ENCODE peak calls at places on chromosomes 1 and 21, in ten cellular contexts. U is CD8-positive, alpha-beta T cell; O is cardiac muscle cell; A is SK-N-MC; R is thyroid gland; B is right lobe of liver; K is mucosa of descending colon; M is WERI-Rb-1; G is heart left ventricle; J is upper lobe of left lung. F is an unnamed sample. For H3K36me3, the result is how much of the 10 kb centered on the place peaks cover.

GRCh38 chr1:79005945-79006344 is 585 bp downstream of the ADGRL4 start:
- DNase-seq in U (no peak), O (peak), M (no peak), G (no peak), B (no peak), J (no peak), A (no peak), K (no peak), R (no peak), F (no peak)

GRCh38 chr1:53328490-53329182 is 766 bp upstream of the LRP8 start:
- DNase-seq in A (no peak), B (no peak), U (no peak), K (no peak), M (no peak), G (no peak), R (no peak), O (no peak), J (peak), F (no peak)

GRCh38 chr1:178628637-178629548 is 96.2 kb upstream of the RALGPS2 start:
- DNase-seq in K (no peak), G (no peak), B (no peak), U (no peak), R (no peak), J (no peak), A (no peak), M (peak), O (peak), F (no peak)

GRCh38 chr1:99652881-99653281 is 7.0 kb downstream of the PALMD start:
- DNase-seq in R (no peak), O (peak), M (no peak), B (no peak), K (no peak), U (no peak), J (no peak), A (no peak), G (no peak), F (no peak)

GRCh38 chr1:114620419-114620818 is 39.0 kb upstream of the BCAS2 start:
- DNase-seq in U (no peak), K (no peak), B (no peak), G (no peak), R (no peak), J (no peak), M (no peak), O (no peak), A (no peak), F (no peak)

GRCh38 chr1:37761416-37762095 is 3.4 kb downstream of the EPHA10 start:
- DNase-seq in A (no peak), J (peak), B (peak), G (no peak), U (no peak), O (no peak), M (no peak), K (no peak), R (no peak), F (no peak)

GRCh38 chr1:79899914-79900313 is 893.4 kb upstream of the ADGRL4 start:
- DNase-seq in M (no peak), K (no peak), R (no peak), O (peak), B (no peak), J (no peak), U (no peak), A (no peak), G (no peak), F (no peak)

GRCh38 chr1:9700340-9700739 is 48.8 kb downstream of the PIK3CD start:
- DNase-seq in A (no peak), M (no peak), B (no peak), K (no peak), G (no peak), R (no peak), U (no peak), O (peak), J (no peak), F (no peak)

GRCh38 chr21:46048926-46049889 is 48.7 kb upstream of the COL6A2 start:
- DNase-seq in R (peak), A (no peak), J (no peak), M (no peak), O (peak), G (peak), K (peak), B (peak), U (no peak), F (no peak)

GRCh38 chr1:218817747-218818146 is 355.9 kb upstream of the LYPLAL1 start:
- DNase-seq in M (peak), U (no peak), K (no peak), G (no peak), B (no peak), R (no peak), A (no peak), J (no peak), O (peak), F (no peak)

GRCh38 chr1:72241397-72241796 is 40.9 kb downstream of the NEGR1 start:
- DNase-seq in O (no peak), J (no peak), K (no peak), M (no peak), A (no peak), B (no peak), U (no peak), R (no peak), G (no peak), F (no peak)

GRCh38 chr1:156126043-156126700 is 11.7 kb downstream of the LMNA start:
- DNase-seq in G (peak), M (peak), J (peak), U (peak), R (peak), A (no peak), B (peak), K (peak), O (peak), F (peak)

GRCh38 chr1:181324797-181325616 is 158.3 kb upstream of the CACNA1E start:
- DNase-seq in J (no peak), A (no peak), U (peak), O (no peak), B (no peak), M (no peak), K (no peak), R (no peak), G (no peak), F (no peak)

GRCh38 chr1:174413632-174414031 is 34.1 kb upstream of the GPR52 start:
- DNase-seq in J (no peak), U (no peak), B (no peak), R (no peak), G (no peak), O (peak), A (no peak), M (no peak), K (no peak), F (no peak)

GRCh38 chr1:174417921-174418320 is 29.8 kb upstream of the GPR52 start:
- DNase-seq in J (no peak), U (no peak), K (no peak), O (no peak), B (no peak), M (no peak), A (no peak), R (no peak), G (no peak), F (no peak)

DNA sequence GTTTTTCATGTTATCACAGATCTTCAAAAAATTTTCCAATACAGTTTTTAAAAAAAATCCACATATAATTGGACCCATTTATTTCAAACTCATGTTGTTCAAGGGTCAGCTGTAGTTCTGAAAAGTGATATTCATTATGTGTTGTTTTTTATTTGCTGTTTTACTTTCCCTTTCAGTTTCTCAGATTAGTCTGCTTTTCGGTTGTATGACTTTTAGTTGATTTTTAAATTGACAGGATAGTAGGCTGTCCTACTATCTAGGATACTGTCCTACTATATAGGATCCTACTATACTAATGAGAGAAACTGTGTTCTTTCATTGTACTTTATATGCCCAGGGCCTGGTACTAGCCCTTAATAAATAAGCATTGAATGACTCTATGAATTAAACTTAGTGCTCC is 33.6 kb upstream of the GPR52 start:
- DNase-seq in K (no peak), M (no peak), B (no peak), U (no peak), R (no peak), G (no peak), O (no peak), A (no peak), J (no peak), F (no peak)
- H3K4me3 ChIP-seq in K (no peak), M (no peak), B (peak), U (no peak), R (no peak), G (peak), O (no peak), A (no peak), J (peak), F (no peak)

GRCh38 chr1:17405898-17406759 is 33.3 kb downstream of the RCC2 start:
- DNase-seq in K (peak), A (no peak), R (peak), G (peak), O (peak), B (peak), U (peak), J (no peak), M (peak), F (no peak)
- H3K36me3 ChIP-seq in K (under half), A (under half), R (under half), G (under half), O (under half), B (under half), U (under half), J (under half), M (under half), F (under half)

GRCh38 chr21:43340491-43341348 is 86.2 kb downstream of the SIK1 start:
- DNase-seq in B (no peak), O (peak), J (peak), M (no peak), K (no peak), A (no peak), R (no peak), G (no peak), U (no peak), F (no peak)

GRCh38 chr21:43339668-43340067 is 87.3 kb downstream of the SIK1 start:
- DNase-seq in K (no peak), G (peak), M (no peak), A (no peak), R (no peak), B (peak), O (no peak), J (peak), U (no peak), F (no peak)

GRCh38 chr21:43342301-43342881 is 84.5 kb downstream of the SIK1 start:
- DNase-seq in M (no peak), A (no peak), G (no peak), U (no peak), R (no peak), O (no peak), K (no peak), B (no peak), J (no peak), F (no peak)

GRCh38 chr21:43343095-43343991 is 83.6 kb downstream of the SIK1 start:
- DNase-seq in B (peak), G (no peak), R (peak), U (no peak), K (peak), A (no peak), O (no peak), M (no peak), J (peak), F (no peak)

DNA sequence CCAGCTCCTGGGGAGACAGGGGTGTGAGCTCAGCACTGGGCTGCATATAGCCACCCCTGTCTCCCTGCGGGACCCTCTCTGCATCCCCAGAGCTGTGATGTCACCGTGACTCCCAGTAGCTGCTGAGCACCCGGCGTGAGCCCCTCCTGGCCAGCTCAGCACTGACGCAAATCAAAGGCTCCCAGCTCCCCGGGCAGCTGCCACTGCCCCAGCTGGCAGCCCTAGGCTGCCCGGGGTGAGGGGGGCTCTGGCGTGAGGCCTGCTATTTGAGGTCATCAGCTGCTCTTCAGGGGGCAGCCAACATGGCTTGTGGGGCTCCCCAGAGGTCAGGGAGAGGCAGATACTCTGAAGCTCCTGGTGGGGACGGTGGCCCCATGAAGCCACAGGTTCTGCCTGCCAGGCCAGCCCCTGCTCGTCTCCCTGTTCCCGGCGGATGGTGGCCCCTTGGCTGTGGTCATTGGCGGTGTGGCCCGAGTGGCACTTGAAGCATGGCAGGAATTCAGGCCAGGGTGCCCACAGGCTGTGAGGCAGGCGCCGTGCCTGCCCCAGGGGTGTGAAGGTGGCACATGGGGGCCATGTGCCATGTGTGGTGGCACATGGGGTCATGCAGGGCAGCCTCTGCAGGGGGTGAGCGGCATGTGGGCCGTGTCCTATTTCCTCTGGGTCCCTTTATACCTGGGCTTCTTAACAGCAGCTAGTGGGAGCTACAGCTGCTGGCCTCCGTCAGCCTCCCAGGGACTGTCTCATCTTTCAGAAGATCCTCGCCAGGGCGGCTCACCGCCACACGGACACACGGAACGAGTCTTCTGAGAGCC is 85.4 kb downstream of the SIK1 start:
- DNase-seq in A (no peak), J (peak), R (no peak), U (no peak), K (no peak), M (no peak), G (peak), B (no peak), O (no peak), F (no peak)
- H3K4me3 ChIP-seq in A (no peak), J (no peak), R (no peak), U (no peak), K (no peak), M (no peak), G (no peak), B (no peak), O (no peak), F (no peak)

DNA sequence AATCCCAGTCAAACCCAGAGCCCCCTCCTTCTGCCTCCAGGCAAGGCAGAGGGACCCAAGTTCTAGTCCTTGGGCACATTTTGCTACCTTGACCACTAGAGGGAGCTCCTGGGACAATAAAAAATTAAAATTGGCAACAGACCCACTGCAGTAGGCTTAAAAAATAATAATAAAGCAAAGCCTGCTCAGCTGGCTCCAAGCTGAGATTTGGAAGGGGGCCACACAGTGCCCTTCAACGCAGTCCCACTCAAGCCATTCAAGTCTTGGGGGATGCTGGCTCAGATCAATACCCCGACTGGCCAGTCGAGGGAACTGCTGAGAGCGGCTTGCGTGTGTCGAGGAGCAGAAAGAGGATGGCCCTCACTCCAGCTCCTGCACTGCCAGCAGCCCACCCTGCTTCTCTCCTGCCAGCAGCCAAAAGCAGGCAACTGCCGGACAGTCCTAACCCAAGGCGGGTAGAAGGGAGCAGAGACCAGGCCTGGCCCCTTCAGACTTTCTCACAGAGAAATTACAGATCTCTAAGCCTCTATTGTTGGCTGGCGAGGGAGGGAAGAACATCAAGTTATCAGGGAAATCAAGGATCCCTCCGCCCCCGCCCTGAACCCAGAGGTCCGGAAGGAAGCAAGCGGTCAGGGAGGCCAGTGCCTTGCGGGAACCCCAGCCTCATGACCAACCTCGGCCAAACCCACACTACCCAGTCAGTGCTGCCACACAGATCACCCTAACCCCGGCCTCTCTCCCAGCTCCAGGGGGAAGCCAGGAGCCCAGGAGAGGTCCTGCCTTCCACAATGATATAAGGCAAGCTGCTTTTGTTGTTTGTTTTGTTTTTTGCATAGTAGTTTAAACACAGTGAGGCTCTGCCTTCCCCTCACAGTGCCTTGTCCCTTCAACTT is 4.9 kb upstream of the ALDH4A1 start:
- DNase-seq in U (peak), R (peak), J (peak), B (no peak), A (peak), O (peak), M (peak), K (peak), G (peak), F (no peak)
- H3K36me3 ChIP-seq in U (under half), R (under half), J (under half), B (under half), A (under half), O (under half), M (half or more), K (under half), G (under half), F (under half)

GRCh38 chr1:15058261-15058660 is 95.3 kb upstream of the TMEM51 start:
- DNase-seq in K (no peak), U (no peak), B (no peak), M (no peak), R (no peak), A (no peak), G (no peak), O (no peak), J (no peak), F (no peak)
- H3K4me3 ChIP-seq in K (no peak), U (no peak), B (no peak), M (no peak), R (no peak), A (no peak), G (no peak), O (no peak), J (no peak), F (no peak)

GRCh38 chr1:41486053-41486891 is 1.8 kb upstream of the EDN2 start:
- DNase-seq in U (no peak), O (peak), J (no peak), B (no peak), A (no peak), K (no peak), R (peak), M (no peak), G (no peak), F (no peak)
- H3K36me3 ChIP-seq in U (under half), O (under half), J (under half), B (under half), A (under half), K (under half), R (under half), M (under half), G (under half), F (under half)

GRCh38 chr1:32926562-32926961 is 25.4 kb upstream of the TMEM54 start:
- DNase-seq in O (no peak), G (no peak), K (no peak), M (no peak), A (no peak), R (no peak), B (no peak), J (no peak), U (no peak), F (no peak)
- H3K4me3 ChIP-seq in O (no peak), G (no peak), K (no peak), M (no peak), A (no peak), R (no peak), B (no peak), J (no peak), U (no peak), F (no peak)